ENCODE peak calls at places on chromosomes 3 and 15, in seven cellular contexts. N is astrocyte of the spinal cord, G is spleen, S is heart right ventricle, C is hepatocyte, R is PC-9, K is fibroblast of mammary gland. H is an unnamed sample.

GRCh38 chr15:42994546-42994945 is 74.0 kb upstream of the TTBK2 start:
- DNase-seq in C (no peak), N (peak), R (no peak), K (peak), S (no peak), G (no peak), H (no peak)

GRCh38 chr3:37129871-37130270 is 44.5 kb downstream of the LRRFIP2 start:
- DNase-seq in C (no peak), R (no peak), G (no peak), S (no peak), N (no peak), K (peak), H (no peak)

GRCh38 chr3:137992592-137992991 is 17.4 kb upstream of the CLDN18 start:
- DNase-seq in N (no peak), S (no peak), C (no peak), K (peak), R (no peak), G (no peak), H (no peak)

GRCh38 chr15:89072277-89072869 is 15.9 kb upstream of the ABHD2 start:
- DNase-seq in K (no peak), R (no peak), N (no peak), G (no peak), S (no peak), C (no peak), H (no peak)

GRCh38 chr3:179603831-179604230 is 607 bp downstream of the MRPL47 start:
- DNase-seq in K (no peak), N (no peak), C (no peak), R (no peak), S (no peak), G (no peak), H (no peak)

GRCh38 chr3:172595648-172596393 is 72.6 kb upstream of the TNFSF10 start:
- DNase-seq in C (peak), S (peak), G (no peak), R (peak), N (peak), K (peak), H (no peak)

GRCh38 chr3:13276438-13277129 is 143.5 kb downstream of the NUP210 start:
- DNase-seq in S (no peak), N (no peak), C (no peak), K (no peak), R (no peak), G (peak), H (no peak)

GRCh38 chr3:184042617-184043016 is 10.2 kb upstream of the HTR3C start:
- DNase-seq in R (no peak), N (no peak), G (no peak), C (no peak), S (no peak), K (no peak), H (no peak)

GRCh38 chr3:62007036-62007435 is 366.3 kb downstream of the FEZF2 start:
- DNase-seq in S (no peak), K (no peak), R (no peak), G (no peak), C (peak), N (peak), H (no peak)

GRCh38 chr15:77832874-77833273 is 200.2 kb upstream of the LINGO1 start:
- DNase-seq in R (peak), N (no peak), C (no peak), S (no peak), G (peak), K (no peak), H (no peak)

GRCh38 chr3:32175607-32176197 is 62.8 kb upstream of the CMTM8 start:
- DNase-seq in K (peak), R (no peak), N (peak), S (peak), C (peak), G (no peak), H (no peak)

GRCh38 chr3:82088749-82089148 is 327.3 kb upstream of the GBE1 start:
- DNase-seq in C (no peak), R (no peak), G (no peak), S (no peak), N (no peak), K (no peak), H (no peak)

GRCh38 chr3:160980740-160981139 is 124.4 kb downstream of the B3GALNT1 start:
- DNase-seq in S (no peak), R (no peak), N (no peak), C (no peak), G (no peak), K (no peak), H (no peak)

GRCh38 chr3:176814252-176814651 is 383.0 kb downstream of the TBL1XR1 start:
- DNase-seq in G (no peak), N (peak), R (no peak), C (peak), S (peak), K (peak), H (no peak)

GRCh38 chr15:36208868-36209582 is 370.4 kb upstream of the CDIN1 start:
- DNase-seq in C (no peak), R (no peak), K (peak), S (no peak), G (no peak), N (peak), H (no peak)

GRCh38 chr3:46670891-46671427 is 22.5 kb downstream of the ALS2CL start:
- DNase-seq in R (no peak), C (no peak), S (no peak), K (no peak), N (no peak), G (peak), H (no peak)

GRCh38 chr15:66939016-66939415 is 126.4 kb upstream of the SMAD3 start:
- DNase-seq in K (no peak), N (no peak), C (no peak), R (no peak), G (no peak), S (no peak), H (no peak)

GRCh38 chr3:106376016-106376415 is 507.2 kb upstream of the CBLB start:
- DNase-seq in G (no peak), N (peak), S (no peak), C (no peak), K (no peak), R (no peak), H (no peak)

GRCh38 chr3:12393894-12394293 is 90.4 kb upstream of the TSEN2 start:
- DNase-seq in R (no peak), G (no peak), S (no peak), N (peak), K (peak), C (peak), H (peak)

GRCh38 chr3:39189648-39190269 is 2.6 kb downstream of the XIRP1 start:
- DNase-seq in R (peak), K (peak), C (peak), N (peak), G (no peak), S (peak), H (peak)

GRCh38 chr3:127456471-127457093 is 134.0 kb downstream of the TPRA1 start:
- DNase-seq in K (peak), R (no peak), S (no peak), G (peak), N (peak), C (peak), H (no peak)

GRCh38 chr3:146159037-146159436 is 1.9 kb downstream of the PLOD2 start:
- DNase-seq in R (no peak), N (no peak), K (no peak), C (no peak), S (no peak), G (no peak), H (no peak)

GRCh38 chr3:49173116-49173791 is 1.9 kb downstream of the KLHDC8B start:
- DNase-seq in R (no peak), N (peak), S (peak), C (peak), K (no peak), G (no peak), H (no peak)

GRCh38 chr3:59555593-59556315 is 505.9 kb upstream of the CFAP20DC start:
- DNase-seq in K (peak), C (no peak), S (no peak), N (no peak), G (no peak), R (no peak), H (no peak)

GRCh38 chr3:59549972-59550371 is 500.1 kb upstream of the CFAP20DC start:
- DNase-seq in N (no peak), C (no peak), S (no peak), G (no peak), R (no peak), K (no peak), H (no peak)

GRCh38 chr3:59546522-59546921 is 496.7 kb upstream of the CFAP20DC start:
- DNase-seq in S (no peak), G (no peak), K (no peak), N (no peak), C (no peak), R (no peak), H (no peak)

GRCh38 chr3:59547874-59548273 is 498.0 kb upstream of the CFAP20DC start:
- DNase-seq in G (no peak), K (no peak), S (no peak), N (no peak), R (no peak), C (no peak), H (no peak)

GRCh38 chr3:59551834-59552233 is 502.0 kb upstream of the CFAP20DC start:
- DNase-seq in N (no peak), S (no peak), G (no peak), R (no peak), K (no peak), C (no peak), H (no peak)
- H3K4me3 ChIP-seq in N (no peak), S (no peak), G (no peak), R (no peak), K (no peak), C (no peak), H (no peak)

GRCh38 chr15:64833690-64834089 is 8.0 kb upstream of the PLEKHO2 start:
- DNase-seq in K (no peak), G (no peak), R (no peak), N (no peak), C (no peak), S (no peak), H (no peak)

GRCh38 chr15:64841258-64842098 is at the start of gene PLEKHO2:
- DNase-seq in C (peak), K (peak), R (peak), G (peak), S (peak), N (peak), H (peak)

GRCh38 chr15:64837502-64837901 is 4.2 kb upstream of the PLEKHO2 start:
- DNase-seq in R (no peak), S (no peak), N (no peak), G (no peak), K (no peak), C (no peak), H (no peak)

GRCh38 chr15:64836023-64836536 is 5.6 kb upstream of the PLEKHO2 start:
- DNase-seq in N (no peak), K (no peak), C (no peak), S (no peak), R (no peak), G (no peak), H (no peak)
- H3K4me3 ChIP-seq in N (no peak), K (peak), C (no peak), S (peak), R (no peak), G (no peak), H (no peak)

GRCh38 chr3:99915911-99916310 is 98.2 kb downstream of the CMSS1 start:
- DNase-seq in G (no peak), K (no peak), N (no peak), R (no peak), C (no peak), S (no peak), H (no peak)

GRCh38 chr3:99910752-99911151 is 93.1 kb downstream of the CMSS1 start:
- DNase-seq in R (no peak), N (no peak), S (no peak), K (no peak), C (no peak), G (no peak), H (no peak)

GRCh38 chr3:99909714-99910508 is 92.2 kb downstream of the CMSS1 start:
- DNase-seq in S (no peak), K (peak), C (peak), N (peak), G (no peak), R (peak), H (peak)

GRCh38 chr3:99907959-99908544 is 90.4 kb downstream of the CMSS1 start:
- DNase-seq in C (no peak), G (no peak), S (no peak), K (no peak), R (no peak), N (no peak), H (no peak)

GRCh38 chr3:99911433-99911832 is 93.8 kb downstream of the CMSS1 start:
- DNase-seq in G (no peak), S (no peak), K (no peak), N (no peak), R (no peak), C (no peak), H (no peak)
- H3K4me3 ChIP-seq in G (no peak), S (no peak), K (no peak), N (no peak), R (no peak), C (no peak), H (no peak)

DNA sequence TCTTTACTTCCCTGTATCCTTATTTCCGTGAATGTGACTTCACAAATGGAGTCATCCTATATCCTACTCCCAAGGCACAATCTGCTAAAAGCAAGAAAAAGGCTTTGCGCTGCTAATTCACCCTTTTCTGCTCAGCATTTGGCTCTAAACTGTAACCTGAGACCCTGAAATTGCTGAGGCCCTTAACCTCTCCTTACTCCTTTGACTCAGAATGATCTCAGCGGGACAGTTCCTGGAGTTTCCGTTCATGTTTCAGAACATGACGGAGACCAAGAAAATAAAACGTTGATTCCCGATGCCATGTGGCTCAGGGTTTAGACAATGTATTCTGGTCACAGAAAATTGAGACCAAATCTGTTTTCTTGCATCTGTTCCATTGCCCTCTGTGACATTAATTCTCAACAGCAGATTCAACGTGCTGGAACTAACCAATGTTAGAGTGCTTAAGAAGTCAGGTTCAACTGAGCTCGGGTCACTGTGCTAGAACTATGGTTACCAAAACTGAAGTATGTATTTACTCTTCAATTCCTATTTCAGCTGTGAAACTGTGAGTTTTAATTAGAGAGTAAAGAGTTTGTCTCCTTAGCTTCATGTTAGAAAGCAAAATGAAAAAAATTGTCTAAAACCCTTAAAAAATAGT is 45.4 kb upstream of the TMC3 start:
- DNase-seq in S (no peak), N (peak), K (peak), R (no peak), G (no peak), C (no peak), H (no peak)
- H3K4me3 ChIP-seq in S (no peak), N (no peak), K (no peak), R (no peak), G (no peak), C (no peak), H (no peak)

GRCh38 chr3:123881771-123882170 is 2.4 kb downstream of the MYLK start:
- DNase-seq in C (no peak), G (no peak), R (no peak), S (no peak), N (no peak), K (no peak), H (no peak)
- H3K4me3 ChIP-seq in C (no peak), G (no peak), R (no peak), S (no peak), N (no peak), K (no peak), H (no peak)